ENCODE peak calls at places on chromosomes 1 and 21, in ten cellular contexts. One of them, this sample, is unnamed.

GRCh38 chr1:147812799-147813198 is 52.4 kb upstream of the GJA5 start:
- DNase-seq in OCI-LY7: no peak
- DNase-seq in activated T-cell treated with anti-CD3 and anti-CD28 coated beads for 48 hours: no peak
- DNase-seq in GM12891: no peak
- DNase-seq in upper lobe of right lung: no peak
- DNase-seq in stimulated activated CD4-positive, alpha-beta T cell treated with anti-CD3 and anti-CD28 coated beads, Interleukin-1b, Interleukin-23, amount 100 ng/mL, for 48 hours: no peak
- DNase-seq in DMS 273 treated with DMSO at 0.1 percent for 48 hours: no peak
- DNase-seq in midbrain: no peak
- DNase-seq in body of pancreas: no peak
- DNase-seq in activated CD4-positive, alpha-beta T cell treated with anti-CD3 and anti-CD28 coated beads for 24 hours: no peak
- DNase-seq in this sample: no peak

GRCh38 chr1:113140588-113141446 is 67.8 kb downstream of the LRIG2 start:
- DNase-seq in OCI-LY7: peak; percentile 66
- DNase-seq in activated T-cell treated with anti-CD3 and anti-CD28 coated beads for 48 hours: peak; percentile 30
- DNase-seq in GM12891: peak; percentile 17
- DNase-seq in upper lobe of right lung: peak; percentile 64
- DNase-seq in stimulated activated CD4-positive, alpha-beta T cell treated with anti-CD3 and anti-CD28 coated beads, Interleukin-1b, Interleukin-23, amount 100 ng/mL, for 48 hours: peak; percentile 30
- DNase-seq in DMS 273 treated with DMSO at 0.1 percent for 48 hours: peak; percentile 30
- DNase-seq in midbrain: peak; percentile 85
- DNase-seq in body of pancreas: peak; percentile 73
- DNase-seq in activated CD4-positive, alpha-beta T cell treated with anti-CD3 and anti-CD28 coated beads for 24 hours: peak; percentile 25
- DNase-seq in this sample: peak; percentile 86

GRCh38 chr1:175169305-175170018 is 23.1 kb downstream of the KIAA0040 start:
- DNase-seq in OCI-LY7: no peak
- DNase-seq in activated T-cell treated with anti-CD3 and anti-CD28 coated beads for 48 hours: no peak
- DNase-seq in GM12891: no peak
- DNase-seq in upper lobe of right lung: no peak
- DNase-seq in stimulated activated CD4-positive, alpha-beta T cell treated with anti-CD3 and anti-CD28 coated beads, Interleukin-1b, Interleukin-23, amount 100 ng/mL, for 48 hours: no peak
- DNase-seq in DMS 273 treated with DMSO at 0.1 percent for 48 hours: no peak
- DNase-seq in midbrain: no peak
- DNase-seq in body of pancreas: no peak
- DNase-seq in activated CD4-positive, alpha-beta T cell treated with anti-CD3 and anti-CD28 coated beads for 24 hours: no peak
- DNase-seq in this sample: no peak

GRCh38 chr1:208241541-208241940 is 2.6 kb downstream of the PLXNA2 start:
- DNase-seq in OCI-LY7: no peak
- DNase-seq in activated T-cell treated with anti-CD3 and anti-CD28 coated beads for 48 hours: no peak
- DNase-seq in GM12891: no peak
- DNase-seq in upper lobe of right lung: no peak
- DNase-seq in stimulated activated CD4-positive, alpha-beta T cell treated with anti-CD3 and anti-CD28 coated beads, Interleukin-1b, Interleukin-23, amount 100 ng/mL, for 48 hours: no peak
- DNase-seq in DMS 273 treated with DMSO at 0.1 percent for 48 hours: no peak
- DNase-seq in midbrain: no peak
- DNase-seq in body of pancreas: no peak
- DNase-seq in activated CD4-positive, alpha-beta T cell treated with anti-CD3 and anti-CD28 coated beads for 24 hours: no peak
- DNase-seq in this sample: no peak

GRCh38 chr1:65958561-65959350 is 166.1 kb downstream of the PDE4B start:
- DNase-seq in OCI-LY7: peak; percentile 59
- DNase-seq in activated T-cell treated with anti-CD3 and anti-CD28 coated beads for 48 hours: no peak
- DNase-seq in GM12891: no peak
- DNase-seq in upper lobe of right lung: peak; percentile 59
- DNase-seq in stimulated activated CD4-positive, alpha-beta T cell treated with anti-CD3 and anti-CD28 coated beads, Interleukin-1b, Interleukin-23, amount 100 ng/mL, for 48 hours: no peak
- DNase-seq in DMS 273 treated with DMSO at 0.1 percent for 48 hours: no peak
- DNase-seq in midbrain: peak; percentile 87
- DNase-seq in body of pancreas: peak; percentile 18
- DNase-seq in activated CD4-positive, alpha-beta T cell treated with anti-CD3 and anti-CD28 coated beads for 24 hours: no peak
- DNase-seq in this sample: peak; percentile 65

GRCh38 chr1:18955442-18956188 is 861 bp downstream of the IFFO2 start:
- DNase-seq in OCI-LY7: peak; percentile 46
- DNase-seq in activated T-cell treated with anti-CD3 and anti-CD28 coated beads for 48 hours: peak; percentile 49
- DNase-seq in GM12891: peak; percentile 48
- DNase-seq in upper lobe of right lung: peak; percentile 81
- DNase-seq in stimulated activated CD4-positive, alpha-beta T cell treated with anti-CD3 and anti-CD28 coated beads, Interleukin-1b, Interleukin-23, amount 100 ng/mL, for 48 hours: peak; percentile 54
- DNase-seq in DMS 273 treated with DMSO at 0.1 percent for 48 hours: no peak
- DNase-seq in midbrain: no peak
- DNase-seq in body of pancreas: peak; percentile 64
- DNase-seq in activated CD4-positive, alpha-beta T cell treated with anti-CD3 and anti-CD28 coated beads for 24 hours: peak; percentile 38
- DNase-seq in this sample: peak; percentile 74

GRCh38 chr1:24861821-24862727 is 68.0 kb downstream of the RUNX3 start:
- DNase-seq in OCI-LY7: peak; percentile 23
- DNase-seq in activated T-cell treated with anti-CD3 and anti-CD28 coated beads for 48 hours: no peak
- DNase-seq in GM12891: no peak
- DNase-seq in upper lobe of right lung: no peak
- DNase-seq in stimulated activated CD4-positive, alpha-beta T cell treated with anti-CD3 and anti-CD28 coated beads, Interleukin-1b, Interleukin-23, amount 100 ng/mL, for 48 hours: no peak
- DNase-seq in DMS 273 treated with DMSO at 0.1 percent for 48 hours: no peak
- DNase-seq in midbrain: no peak
- DNase-seq in body of pancreas: no peak
- DNase-seq in activated CD4-positive, alpha-beta T cell treated with anti-CD3 and anti-CD28 coated beads for 24 hours: no peak
- DNase-seq in this sample: peak; percentile 13

GRCh38 chr1:167360120-167360519 is 139.4 kb downstream of the POU2F1 start:
- DNase-seq in OCI-LY7: no peak
- DNase-seq in activated T-cell treated with anti-CD3 and anti-CD28 coated beads for 48 hours: no peak
- DNase-seq in GM12891: no peak
- DNase-seq in upper lobe of right lung: no peak
- DNase-seq in stimulated activated CD4-positive, alpha-beta T cell treated with anti-CD3 and anti-CD28 coated beads, Interleukin-1b, Interleukin-23, amount 100 ng/mL, for 48 hours: no peak
- DNase-seq in DMS 273 treated with DMSO at 0.1 percent for 48 hours: no peak
- DNase-seq in midbrain: no peak
- DNase-seq in body of pancreas: no peak
- DNase-seq in activated CD4-positive, alpha-beta T cell treated with anti-CD3 and anti-CD28 coated beads for 24 hours: no peak
- DNase-seq in this sample: no peak

GRCh38 chr1:207282496-207283380 is 38.7 kb upstream of the CD55 start:
- DNase-seq in OCI-LY7: no peak
- DNase-seq in activated T-cell treated with anti-CD3 and anti-CD28 coated beads for 48 hours: no peak
- DNase-seq in GM12891: no peak
- DNase-seq in upper lobe of right lung: no peak
- DNase-seq in stimulated activated CD4-positive, alpha-beta T cell treated with anti-CD3 and anti-CD28 coated beads, Interleukin-1b, Interleukin-23, amount 100 ng/mL, for 48 hours: no peak
- DNase-seq in DMS 273 treated with DMSO at 0.1 percent for 48 hours: no peak
- DNase-seq in midbrain: no peak
- DNase-seq in body of pancreas: no peak
- DNase-seq in activated CD4-positive, alpha-beta T cell treated with anti-CD3 and anti-CD28 coated beads for 24 hours: no peak
- DNase-seq in this sample: no peak

GRCh38 chr1:19974822-19975416 is 4.5 kb downstream of the PLA2G2A start:
- DNase-seq in OCI-LY7: peak; percentile 29
- DNase-seq in activated T-cell treated with anti-CD3 and anti-CD28 coated beads for 48 hours: peak; percentile 6
- DNase-seq in GM12891: peak; percentile 23
- DNase-seq in upper lobe of right lung: no peak
- DNase-seq in stimulated activated CD4-positive, alpha-beta T cell treated with anti-CD3 and anti-CD28 coated beads, Interleukin-1b, Interleukin-23, amount 100 ng/mL, for 48 hours: peak; percentile 11
- DNase-seq in DMS 273 treated with DMSO at 0.1 percent for 48 hours: peak; percentile 76
- DNase-seq in midbrain: no peak
- DNase-seq in body of pancreas: peak; percentile 73
- DNase-seq in activated CD4-positive, alpha-beta T cell treated with anti-CD3 and anti-CD28 coated beads for 24 hours: no peak
- DNase-seq in this sample: peak; percentile 69

GRCh38 chr1:12617511-12617900 is 504 bp downstream of the DHRS3 start:
- DNase-seq in OCI-LY7: no peak
- DNase-seq in activated T-cell treated with anti-CD3 and anti-CD28 coated beads for 48 hours: no peak
- DNase-seq in GM12891: no peak
- DNase-seq in upper lobe of right lung: no peak
- DNase-seq in stimulated activated CD4-positive, alpha-beta T cell treated with anti-CD3 and anti-CD28 coated beads, Interleukin-1b, Interleukin-23, amount 100 ng/mL, for 48 hours: no peak
- DNase-seq in DMS 273 treated with DMSO at 0.1 percent for 48 hours: no peak
- DNase-seq in midbrain: no peak
- DNase-seq in body of pancreas: peak; percentile 80
- DNase-seq in activated CD4-positive, alpha-beta T cell treated with anti-CD3 and anti-CD28 coated beads for 24 hours: no peak
- DNase-seq in this sample: no peak

GRCh38 chr1:64891440-64891815 is 74.9 kb downstream of the JAK1 start:
- DNase-seq in OCI-LY7: no peak
- DNase-seq in activated T-cell treated with anti-CD3 and anti-CD28 coated beads for 48 hours: no peak
- DNase-seq in GM12891: no peak
- DNase-seq in upper lobe of right lung: no peak
- DNase-seq in stimulated activated CD4-positive, alpha-beta T cell treated with anti-CD3 and anti-CD28 coated beads, Interleukin-1b, Interleukin-23, amount 100 ng/mL, for 48 hours: no peak
- DNase-seq in DMS 273 treated with DMSO at 0.1 percent for 48 hours: no peak
- DNase-seq in midbrain: no peak
- DNase-seq in body of pancreas: no peak
- DNase-seq in activated CD4-positive, alpha-beta T cell treated with anti-CD3 and anti-CD28 coated beads for 24 hours: no peak
- DNase-seq in this sample: no peak

GRCh38 chr1:198674009-198674408 is 35.2 kb downstream of the PTPRC start:
- DNase-seq in OCI-LY7: no peak
- DNase-seq in activated T-cell treated with anti-CD3 and anti-CD28 coated beads for 48 hours: no peak
- DNase-seq in GM12891: no peak
- DNase-seq in upper lobe of right lung: no peak
- DNase-seq in stimulated activated CD4-positive, alpha-beta T cell treated with anti-CD3 and anti-CD28 coated beads, Interleukin-1b, Interleukin-23, amount 100 ng/mL, for 48 hours: no peak
- DNase-seq in DMS 273 treated with DMSO at 0.1 percent for 48 hours: no peak
- DNase-seq in midbrain: no peak
- DNase-seq in body of pancreas: no peak
- DNase-seq in activated CD4-positive, alpha-beta T cell treated with anti-CD3 and anti-CD28 coated beads for 24 hours: no peak
- DNase-seq in this sample: no peak

GRCh38 chr1:17866451-17867029 is 111.4 kb downstream of the ACTL8 start:
- DNase-seq in OCI-LY7: no peak
- DNase-seq in activated T-cell treated with anti-CD3 and anti-CD28 coated beads for 48 hours: no peak
- DNase-seq in GM12891: no peak
- DNase-seq in upper lobe of right lung: no peak
- DNase-seq in stimulated activated CD4-positive, alpha-beta T cell treated with anti-CD3 and anti-CD28 coated beads, Interleukin-1b, Interleukin-23, amount 100 ng/mL, for 48 hours: no peak
- DNase-seq in DMS 273 treated with DMSO at 0.1 percent for 48 hours: no peak
- DNase-seq in midbrain: no peak
- DNase-seq in body of pancreas: peak; percentile 22
- DNase-seq in activated CD4-positive, alpha-beta T cell treated with anti-CD3 and anti-CD28 coated beads for 24 hours: no peak
- DNase-seq in this sample: no peak

GRCh38 chr1:217889401-217889800 is 258.3 kb downstream of the SPATA17 start:
- DNase-seq in OCI-LY7: no peak
- DNase-seq in activated T-cell treated with anti-CD3 and anti-CD28 coated beads for 48 hours: no peak
- DNase-seq in GM12891: no peak
- DNase-seq in upper lobe of right lung: no peak
- DNase-seq in stimulated activated CD4-positive, alpha-beta T cell treated with anti-CD3 and anti-CD28 coated beads, Interleukin-1b, Interleukin-23, amount 100 ng/mL, for 48 hours: no peak
- DNase-seq in DMS 273 treated with DMSO at 0.1 percent for 48 hours: no peak
- DNase-seq in midbrain: no peak
- DNase-seq in body of pancreas: no peak
- DNase-seq in activated CD4-positive, alpha-beta T cell treated with anti-CD3 and anti-CD28 coated beads for 24 hours: no peak
- DNase-seq in this sample: peak; percentile 74

GRCh38 chr1:119475866-119476439 is 31.1 kb upstream of the HSD3B1 start:
- DNase-seq in OCI-LY7: peak; percentile 48
- DNase-seq in activated T-cell treated with anti-CD3 and anti-CD28 coated beads for 48 hours: peak; percentile 15
- DNase-seq in GM12891: peak; percentile 26
- DNase-seq in upper lobe of right lung: peak; percentile 73
- DNase-seq in stimulated activated CD4-positive, alpha-beta T cell treated with anti-CD3 and anti-CD28 coated beads, Interleukin-1b, Interleukin-23, amount 100 ng/mL, for 48 hours: peak; percentile 32
- DNase-seq in DMS 273 treated with DMSO at 0.1 percent for 48 hours: peak; percentile 39
- DNase-seq in midbrain: no peak
- DNase-seq in body of pancreas: peak; percentile 80
- DNase-seq in activated CD4-positive, alpha-beta T cell treated with anti-CD3 and anti-CD28 coated beads for 24 hours: peak; percentile 16
- DNase-seq in this sample: peak; percentile 77

GRCh38 chr1:221606216-221606615 is 135.7 kb downstream of the DUSP10 start:
- DNase-seq in OCI-LY7: no peak
- DNase-seq in activated T-cell treated with anti-CD3 and anti-CD28 coated beads for 48 hours: no peak
- DNase-seq in GM12891: no peak
- DNase-seq in upper lobe of right lung: no peak
- DNase-seq in stimulated activated CD4-positive, alpha-beta T cell treated with anti-CD3 and anti-CD28 coated beads, Interleukin-1b, Interleukin-23, amount 100 ng/mL, for 48 hours: no peak
- DNase-seq in DMS 273 treated with DMSO at 0.1 percent for 48 hours: no peak
- DNase-seq in midbrain: no peak
- DNase-seq in body of pancreas: no peak
- DNase-seq in activated CD4-positive, alpha-beta T cell treated with anti-CD3 and anti-CD28 coated beads for 24 hours: no peak
- DNase-seq in this sample: no peak

GRCh38 chr1:91842056-91842455 is 43.9 kb downstream of the TGFBR3 start:
- DNase-seq in OCI-LY7: no peak
- DNase-seq in activated T-cell treated with anti-CD3 and anti-CD28 coated beads for 48 hours: no peak
- DNase-seq in GM12891: no peak
- DNase-seq in upper lobe of right lung: no peak
- DNase-seq in stimulated activated CD4-positive, alpha-beta T cell treated with anti-CD3 and anti-CD28 coated beads, Interleukin-1b, Interleukin-23, amount 100 ng/mL, for 48 hours: no peak
- DNase-seq in DMS 273 treated with DMSO at 0.1 percent for 48 hours: no peak
- DNase-seq in midbrain: no peak
- DNase-seq in body of pancreas: no peak
- DNase-seq in activated CD4-positive, alpha-beta T cell treated with anti-CD3 and anti-CD28 coated beads for 24 hours: no peak
- DNase-seq in this sample: no peak

GRCh38 chr1:212368073-212368484 is 46.6 kb downstream of the PACC1 start:
- DNase-seq in OCI-LY7: peak; percentile 76
- DNase-seq in activated T-cell treated with anti-CD3 and anti-CD28 coated beads for 48 hours: no peak
- DNase-seq in GM12891: peak; percentile 28
- DNase-seq in upper lobe of right lung: no peak
- DNase-seq in stimulated activated CD4-positive, alpha-beta T cell treated with anti-CD3 and anti-CD28 coated beads, Interleukin-1b, Interleukin-23, amount 100 ng/mL, for 48 hours: peak; percentile 57
- DNase-seq in DMS 273 treated with DMSO at 0.1 percent for 48 hours: peak; percentile 39
- DNase-seq in midbrain: peak; percentile 69
- DNase-seq in body of pancreas: peak; percentile 73
- DNase-seq in activated CD4-positive, alpha-beta T cell treated with anti-CD3 and anti-CD28 coated beads for 24 hours: peak; percentile 17
- DNase-seq in this sample: peak; percentile 84

GRCh38 chr1:16727190-16728111 is 12.9 kb upstream of the RNU1-4 start:
- DNase-seq in OCI-LY7: peak; percentile 53
- DNase-seq in activated T-cell treated with anti-CD3 and anti-CD28 coated beads for 48 hours: peak; percentile 60
- DNase-seq in GM12891: no peak
- DNase-seq in upper lobe of right lung: peak; percentile 66
- DNase-seq in stimulated activated CD4-positive, alpha-beta T cell treated with anti-CD3 and anti-CD28 coated beads, Interleukin-1b, Interleukin-23, amount 100 ng/mL, for 48 hours: peak; percentile 71
- DNase-seq in DMS 273 treated with DMSO at 0.1 percent for 48 hours: peak; percentile 86
- DNase-seq in midbrain: no peak
- DNase-seq in body of pancreas: peak; percentile 18
- DNase-seq in activated CD4-positive, alpha-beta T cell treated with anti-CD3 and anti-CD28 coated beads for 24 hours: peak; percentile 43
- DNase-seq in this sample: peak; percentile 57

GRCh38 chr1:47388548-47389238 is 27.4 kb upstream of the FOXE3 start:
- DNase-seq in OCI-LY7: peak; percentile 69
- DNase-seq in activated T-cell treated with anti-CD3 and anti-CD28 coated beads for 48 hours: peak; percentile 37
- DNase-seq in GM12891: peak; percentile 35
- DNase-seq in upper lobe of right lung: no peak
- DNase-seq in stimulated activated CD4-positive, alpha-beta T cell treated with anti-CD3 and anti-CD28 coated beads, Interleukin-1b, Interleukin-23, amount 100 ng/mL, for 48 hours: peak; percentile 43
- DNase-seq in DMS 273 treated with DMSO at 0.1 percent for 48 hours: peak; percentile 15
- DNase-seq in midbrain: peak; percentile 41
- DNase-seq in body of pancreas: peak; percentile 72
- DNase-seq in activated CD4-positive, alpha-beta T cell treated with anti-CD3 and anti-CD28 coated beads for 24 hours: peak; percentile 36
- DNase-seq in this sample: peak; percentile 80

GRCh38 chr21:46179708-46180078 is 4.6 kb downstream of the SPATC1L start:
- DNase-seq in OCI-LY7: no peak
- DNase-seq in activated T-cell treated with anti-CD3 and anti-CD28 coated beads for 48 hours: no peak
- DNase-seq in GM12891: no peak
- DNase-seq in upper lobe of right lung: no peak
- DNase-seq in stimulated activated CD4-positive, alpha-beta T cell treated with anti-CD3 and anti-CD28 coated beads, Interleukin-1b, Interleukin-23, amount 100 ng/mL, for 48 hours: no peak
- DNase-seq in DMS 273 treated with DMSO at 0.1 percent for 48 hours: no peak
- DNase-seq in midbrain: no peak
- DNase-seq in body of pancreas: no peak
- DNase-seq in activated CD4-positive, alpha-beta T cell treated with anti-CD3 and anti-CD28 coated beads for 24 hours: no peak
- DNase-seq in this sample: no peak

GRCh38 chr1:65420590-65421340 is at the start of the genes LEPR and LEPROT:
- DNase-seq in OCI-LY7: no peak
- DNase-seq in activated T-cell treated with anti-CD3 and anti-CD28 coated beads for 48 hours: no peak
- DNase-seq in GM12891: no peak
- DNase-seq in upper lobe of right lung: no peak
- DNase-seq in stimulated activated CD4-positive, alpha-beta T cell treated with anti-CD3 and anti-CD28 coated beads, Interleukin-1b, Interleukin-23, amount 100 ng/mL, for 48 hours: no peak
- DNase-seq in DMS 273 treated with DMSO at 0.1 percent for 48 hours: peak; percentile 91
- DNase-seq in midbrain: peak; percentile 98
- DNase-seq in body of pancreas: no peak
- DNase-seq in activated CD4-positive, alpha-beta T cell treated with anti-CD3 and anti-CD28 coated beads for 24 hours: no peak
- DNase-seq in this sample: peak; percentile 85

GRCh38 chr1:68121536-68121935 is 71.1 kb upstream of the DIRAS3 start:
- DNase-seq in OCI-LY7: no peak
- DNase-seq in activated T-cell treated with anti-CD3 and anti-CD28 coated beads for 48 hours: no peak
- DNase-seq in GM12891: no peak
- DNase-seq in upper lobe of right lung: no peak
- DNase-seq in stimulated activated CD4-positive, alpha-beta T cell treated with anti-CD3 and anti-CD28 coated beads, Interleukin-1b, Interleukin-23, amount 100 ng/mL, for 48 hours: no peak
- DNase-seq in DMS 273 treated with DMSO at 0.1 percent for 48 hours: no peak
- DNase-seq in midbrain: no peak
- DNase-seq in body of pancreas: no peak
- DNase-seq in activated CD4-positive, alpha-beta T cell treated with anti-CD3 and anti-CD28 coated beads for 24 hours: no peak
- DNase-seq in this sample: no peak

This sample was measured in neural progenitor cell.